ENCODE peak calls at places on chromosome 1, in eight cellular contexts. One of them, this sample, is unnamed.

GRCh38 chr1:168763031-168763430 is 34.0 kb upstream of the DPT start:
- DNase-seq in Panc1: no peak
- DNase-seq in K562: no peak
- DNase-seq in endothelial cell of umbilical vein: no peak
- DNase-seq in esophagus muscularis mucosa: no peak
- DNase-seq in GM12892: no peak
- DNase-seq in stomach: no peak
- DNase-seq in transverse colon: no peak
- DNase-seq in this sample: no peak

GRCh38 chr1:119738100-119738720 is 26.5 kb downstream of the PHGDH start:
- DNase-seq in Panc1: no peak
- DNase-seq in K562: no peak
- DNase-seq in endothelial cell of umbilical vein: no peak
- DNase-seq in esophagus muscularis mucosa: no peak
- DNase-seq in GM12892: no peak
- DNase-seq in stomach: no peak
- DNase-seq in transverse colon: no peak
- DNase-seq in this sample: no peak

GRCh38 chr1:209076688-209077087 is 506.8 kb upstream of the CAMK1G start:
- DNase-seq in Panc1: peak
- DNase-seq in K562: no peak
- DNase-seq in endothelial cell of umbilical vein: peak
- DNase-seq in esophagus muscularis mucosa: no peak
- DNase-seq in GM12892: no peak
- DNase-seq in stomach: no peak
- DNase-seq in transverse colon: peak
- DNase-seq in this sample: no peak

GRCh38 chr1:100941098-100941527 is 45.2 kb downstream of the SLC30A7 start:
- DNase-seq in Panc1: no peak
- DNase-seq in K562: no peak
- DNase-seq in endothelial cell of umbilical vein: no peak
- DNase-seq in esophagus muscularis mucosa: no peak
- DNase-seq in GM12892: no peak
- DNase-seq in stomach: no peak
- DNase-seq in transverse colon: no peak
- DNase-seq in this sample: no peak

GRCh38 chr1:6513296-6513928 is 21.9 kb upstream of the PLEKHG5 start:
- DNase-seq in Panc1: no peak
- DNase-seq in K562: no peak
- DNase-seq in endothelial cell of umbilical vein: no peak
- DNase-seq in esophagus muscularis mucosa: no peak
- DNase-seq in GM12892: no peak
- DNase-seq in stomach: no peak
- DNase-seq in transverse colon: no peak
- DNase-seq in this sample: no peak

GRCh38 chr1:151946366-151946764 is 37.1 kb upstream of the THEM4 start:
- DNase-seq in Panc1: no peak
- DNase-seq in K562: no peak
- DNase-seq in endothelial cell of umbilical vein: no peak
- DNase-seq in esophagus muscularis mucosa: peak
- DNase-seq in GM12892: no peak
- DNase-seq in stomach: no peak
- DNase-seq in transverse colon: no peak
- DNase-seq in this sample: no peak

GRCh38 chr1:20663969-20664715 is 3.0 kb upstream of the DDOST start:
- DNase-seq in Panc1: no peak
- DNase-seq in K562: no peak
- DNase-seq in endothelial cell of umbilical vein: no peak
- DNase-seq in esophagus muscularis mucosa: no peak
- DNase-seq in GM12892: no peak
- DNase-seq in stomach: no peak
- DNase-seq in transverse colon: no peak
- DNase-seq in this sample: no peak

GRCh38 chr1:87977145-87977544 is 648.5 kb downstream of the LMO4 start:
- DNase-seq in Panc1: no peak
- DNase-seq in K562: no peak
- DNase-seq in endothelial cell of umbilical vein: no peak
- DNase-seq in esophagus muscularis mucosa: no peak
- DNase-seq in GM12892: no peak
- DNase-seq in stomach: no peak
- DNase-seq in transverse colon: no peak
- DNase-seq in this sample: no peak

GRCh38 chr1:219726480-219727272 is 113.8 kb upstream of the ZC3H11B start:
- DNase-seq in Panc1: no peak
- DNase-seq in K562: no peak
- DNase-seq in endothelial cell of umbilical vein: no peak
- DNase-seq in esophagus muscularis mucosa: no peak
- DNase-seq in GM12892: no peak
- DNase-seq in stomach: no peak
- DNase-seq in transverse colon: no peak
- DNase-seq in this sample: no peak

GRCh38 chr1:200247513-200247912 is 162.3 kb downstream of the ZNF281 start:
- DNase-seq in Panc1: no peak
- DNase-seq in K562: no peak
- DNase-seq in endothelial cell of umbilical vein: no peak
- DNase-seq in esophagus muscularis mucosa: no peak
- DNase-seq in GM12892: no peak
- DNase-seq in stomach: no peak
- DNase-seq in transverse colon: no peak
- DNase-seq in this sample: no peak

GRCh38 chr1:229027622-229028182 is 243.2 kb upstream of the RAB4A start:
- DNase-seq in Panc1: no peak
- DNase-seq in K562: no peak
- DNase-seq in endothelial cell of umbilical vein: peak
- DNase-seq in esophagus muscularis mucosa: no peak
- DNase-seq in GM12892: no peak
- DNase-seq in stomach: no peak
- DNase-seq in transverse colon: peak
- DNase-seq in this sample: peak

GRCh38 chr1:245155186-245156040 is 628 bp downstream of the KIF26B start:
- DNase-seq in Panc1: no peak
- DNase-seq in K562: peak
- DNase-seq in endothelial cell of umbilical vein: peak
- DNase-seq in esophagus muscularis mucosa: no peak
- DNase-seq in GM12892: no peak
- DNase-seq in stomach: no peak
- DNase-seq in transverse colon: no peak
- DNase-seq in this sample: no peak

GRCh38 chr1:233394860-233395717 is 67.6 kb downstream of the MAP3K21 start:
- DNase-seq in Panc1: peak
- DNase-seq in K562: peak
- DNase-seq in endothelial cell of umbilical vein: peak
- DNase-seq in esophagus muscularis mucosa: no peak
- DNase-seq in GM12892: no peak
- DNase-seq in stomach: no peak
- DNase-seq in transverse colon: no peak
- DNase-seq in this sample: no peak

GRCh38 chr1:229298420-229298819 is 27.5 kb downstream of the RAB4A start:
- DNase-seq in Panc1: no peak
- DNase-seq in K562: no peak
- DNase-seq in endothelial cell of umbilical vein: no peak
- DNase-seq in esophagus muscularis mucosa: no peak
- DNase-seq in GM12892: no peak
- DNase-seq in stomach: no peak
- DNase-seq in transverse colon: no peak
- DNase-seq in this sample: no peak

GRCh38 chr1:70204578-70204977 is 801 bp downstream of the LRRC40 start:
- DNase-seq in Panc1: no peak
- DNase-seq in K562: no peak
- DNase-seq in endothelial cell of umbilical vein: peak
- DNase-seq in esophagus muscularis mucosa: no peak
- DNase-seq in GM12892: no peak
- DNase-seq in stomach: no peak
- DNase-seq in transverse colon: no peak
- DNase-seq in this sample: no peak

DNA sequence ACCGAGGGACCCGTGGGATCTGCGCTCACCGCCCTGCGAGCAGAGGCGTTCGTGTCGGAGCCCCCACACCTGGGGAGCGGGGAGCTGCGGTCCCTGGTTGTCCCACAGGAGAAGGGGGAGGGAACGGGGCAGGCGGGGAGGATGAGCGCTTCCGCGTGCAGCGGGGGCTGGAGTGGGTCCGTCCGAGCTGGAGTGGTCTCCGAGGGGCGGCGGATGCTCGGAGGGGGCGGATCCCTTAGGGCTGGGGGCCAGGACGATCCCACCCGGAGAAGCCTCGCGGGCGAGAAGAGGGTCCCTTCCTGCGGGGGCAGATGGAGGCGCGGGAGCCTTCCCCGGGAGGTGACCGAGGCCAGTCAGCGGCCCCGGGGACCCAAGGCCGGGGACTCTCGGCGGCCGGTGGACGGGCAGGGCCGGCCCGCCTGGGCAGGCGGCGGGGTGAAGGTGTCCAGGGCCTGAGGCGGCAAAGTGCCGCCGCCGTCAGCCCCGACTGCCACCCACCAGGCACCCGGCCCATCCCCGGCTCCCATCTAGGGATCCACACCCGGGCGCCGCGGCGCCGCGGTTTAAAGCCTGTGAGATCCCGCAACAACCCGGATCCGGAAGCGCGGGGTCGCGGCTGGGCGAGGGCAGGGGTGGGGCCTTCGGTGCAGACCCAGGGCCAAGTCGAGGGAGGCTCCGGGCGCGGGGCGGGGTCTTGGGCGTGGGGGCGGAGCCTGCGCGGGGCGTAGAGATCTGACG is 5.3 kb upstream of the CCDC27 start:
- DNase-seq in Panc1: peak
- DNase-seq in K562: peak
- DNase-seq in endothelial cell of umbilical vein: peak
- DNase-seq in esophagus muscularis mucosa: peak
- DNase-seq in GM12892: peak
- DNase-seq in stomach: peak
- DNase-seq in transverse colon: peak
- DNase-seq in this sample: peak
- TF ChIP-seq POLR2AphosphoS5 in Panc1: peak
- TF ChIP-seq POLR2AphosphoS5 in K562: peak
- TF ChIP-seq POLR2AphosphoS5 in endothelial cell of umbilical vein: peak
- TF ChIP-seq POLR2AphosphoS5 in esophagus muscularis mucosa: peak
- TF ChIP-seq POLR2AphosphoS5 in GM12892: no peak
- TF ChIP-seq POLR2AphosphoS5 in stomach: no peak
- TF ChIP-seq POLR2AphosphoS5 in transverse colon: peak
- TF ChIP-seq POLR2AphosphoS5 in this sample: peak

GRCh38 chr1:12587981-12588620 is 29.9 kb downstream of the DHRS3 start:
- DNase-seq in Panc1: no peak
- DNase-seq in K562: no peak
- DNase-seq in endothelial cell of umbilical vein: no peak
- DNase-seq in esophagus muscularis mucosa: no peak
- DNase-seq in GM12892: no peak
- DNase-seq in stomach: no peak
- DNase-seq in transverse colon: no peak
- DNase-seq in this sample: no peak
- TF ChIP-seq POLR2AphosphoS5 in Panc1: peak
- TF ChIP-seq POLR2AphosphoS5 in K562: no peak
- TF ChIP-seq POLR2AphosphoS5 in endothelial cell of umbilical vein: no peak
- TF ChIP-seq POLR2AphosphoS5 in esophagus muscularis mucosa: no peak
- TF ChIP-seq POLR2AphosphoS5 in GM12892: no peak
- TF ChIP-seq POLR2AphosphoS5 in stomach: no peak
- TF ChIP-seq POLR2AphosphoS5 in transverse colon: no peak
- TF ChIP-seq POLR2AphosphoS5 in this sample: no peak

GRCh38 chr1:41475859-41476567 is 8.5 kb downstream of the EDN2 start:
- DNase-seq in Panc1: no peak
- DNase-seq in K562: no peak
- DNase-seq in endothelial cell of umbilical vein: no peak
- DNase-seq in esophagus muscularis mucosa: no peak
- DNase-seq in GM12892: no peak
- DNase-seq in stomach: no peak
- DNase-seq in transverse colon: no peak
- DNase-seq in this sample: no peak
- TF ChIP-seq POLR2AphosphoS5 in Panc1: no peak
- TF ChIP-seq POLR2AphosphoS5 in K562: no peak
- TF ChIP-seq POLR2AphosphoS5 in endothelial cell of umbilical vein: no peak
- TF ChIP-seq POLR2AphosphoS5 in esophagus muscularis mucosa: no peak
- TF ChIP-seq POLR2AphosphoS5 in GM12892: no peak
- TF ChIP-seq POLR2AphosphoS5 in stomach: no peak
- TF ChIP-seq POLR2AphosphoS5 in transverse colon: no peak
- TF ChIP-seq POLR2AphosphoS5 in this sample: no peak

DNA sequence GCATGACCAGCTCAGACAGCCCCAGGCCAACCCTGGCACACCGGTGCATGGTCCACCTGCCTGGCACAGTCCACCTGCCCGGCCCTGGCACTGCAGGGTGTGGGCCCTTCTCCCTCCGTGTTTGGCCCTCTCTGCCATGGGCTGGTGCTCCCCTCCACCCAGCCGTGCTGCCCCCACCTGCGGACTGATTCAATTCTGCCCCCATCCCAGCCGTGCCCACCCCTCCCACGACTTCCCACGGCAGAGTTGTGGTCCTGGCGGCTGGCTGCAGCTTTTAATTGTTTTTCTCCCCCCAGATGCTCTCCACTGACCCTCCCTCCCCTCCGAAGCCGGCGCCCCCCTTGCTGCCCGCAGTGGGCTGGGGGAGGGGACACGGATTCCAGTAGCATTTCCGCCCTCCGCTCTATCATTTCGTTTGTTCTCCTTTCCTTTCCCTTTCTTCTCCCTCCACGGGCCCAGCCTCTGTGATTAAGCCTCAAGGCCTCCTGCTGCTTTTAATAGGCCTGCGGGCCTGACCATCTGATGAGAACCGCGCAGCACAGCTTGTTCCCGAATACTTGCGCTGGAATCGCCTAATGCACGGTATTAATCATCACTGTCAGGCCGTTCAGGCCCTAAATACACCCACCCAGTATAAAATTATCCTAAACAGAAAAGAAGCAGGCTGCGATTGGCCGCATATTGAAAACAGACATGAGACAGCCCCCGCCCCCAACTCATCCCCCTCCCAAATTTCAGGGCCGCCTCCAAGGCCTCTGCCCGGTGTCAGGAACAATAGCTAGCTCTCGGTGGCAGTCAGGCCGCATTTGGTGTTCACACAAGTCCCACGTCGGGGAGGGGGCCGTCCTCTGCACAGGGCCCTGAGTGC is 102.1 kb upstream of the ARHGEF16 start:
- DNase-seq in Panc1: no peak
- DNase-seq in K562: no peak
- DNase-seq in endothelial cell of umbilical vein: no peak
- DNase-seq in esophagus muscularis mucosa: peak
- DNase-seq in GM12892: no peak
- DNase-seq in stomach: no peak
- DNase-seq in transverse colon: peak
- DNase-seq in this sample: peak
- TF ChIP-seq POLR2AphosphoS5 in Panc1: no peak
- TF ChIP-seq POLR2AphosphoS5 in K562: no peak
- TF ChIP-seq POLR2AphosphoS5 in endothelial cell of umbilical vein: no peak
- TF ChIP-seq POLR2AphosphoS5 in esophagus muscularis mucosa: peak
- TF ChIP-seq POLR2AphosphoS5 in GM12892: no peak
- TF ChIP-seq POLR2AphosphoS5 in stomach: peak
- TF ChIP-seq POLR2AphosphoS5 in transverse colon: peak
- TF ChIP-seq POLR2AphosphoS5 in this sample: peak

DNA sequence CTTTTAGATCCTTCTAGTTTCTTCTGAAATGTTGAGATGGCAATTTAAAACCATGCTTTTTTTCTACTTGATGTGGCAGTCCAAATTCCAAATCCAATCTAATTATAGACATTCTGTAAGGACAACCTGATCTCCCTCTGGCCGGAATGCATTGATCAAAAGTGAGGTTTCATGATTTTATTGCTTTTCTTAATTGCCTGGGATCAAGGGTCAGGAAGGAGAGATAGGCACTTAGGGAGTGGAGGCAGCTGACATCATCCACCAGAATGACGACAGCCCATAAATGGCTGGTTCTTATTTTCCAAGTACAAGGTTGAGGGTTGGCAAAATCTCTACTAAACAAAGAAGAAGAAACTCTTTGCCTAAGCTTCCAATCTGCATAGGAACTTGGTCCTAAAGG is 46.4 kb upstream of the SCCPDH start:
- DNase-seq in Panc1: no peak
- DNase-seq in K562: no peak
- DNase-seq in endothelial cell of umbilical vein: no peak
- DNase-seq in esophagus muscularis mucosa: no peak
- DNase-seq in GM12892: no peak
- DNase-seq in stomach: no peak
- DNase-seq in transverse colon: peak
- DNase-seq in this sample: no peak
- TF ChIP-seq POLR2AphosphoS5 in Panc1: no peak
- TF ChIP-seq POLR2AphosphoS5 in K562: no peak
- TF ChIP-seq POLR2AphosphoS5 in endothelial cell of umbilical vein: no peak
- TF ChIP-seq POLR2AphosphoS5 in esophagus muscularis mucosa: no peak
- TF ChIP-seq POLR2AphosphoS5 in GM12892: no peak
- TF ChIP-seq POLR2AphosphoS5 in stomach: no peak
- TF ChIP-seq POLR2AphosphoS5 in transverse colon: no peak
- TF ChIP-seq POLR2AphosphoS5 in this sample: no peak

This sample was measured in sigmoid colon.